ENCODE peak calls at places on chromosomes 6 and 20, in four cellular contexts. M is naive thymus-derived CD8-positive, alpha-beta T cell; A is AG10803; D is activated B cell treated with CpG ODN at 0.5 μM for 24 hours. O is an unnamed sample.

GRCh38 chr6:23445157-23445710 is 680.8 kb upstream of the NRSN1 start:
- DNase-seq in D (no peak), A (peak; percentile 37), M (no peak), O (peak; percentile 48)

GRCh38 chr6:125918681-125919566 is 37.6 kb upstream of the HINT3 start:
- DNase-seq in M (peak; percentile 32), A (peak; percentile 70), D (no peak), O (peak; percentile 90)

GRCh38 chr6:138692058-138692977 is 81.3 kb upstream of the CCDC28A start:
- DNase-seq in A (peak; percentile 53), D (peak; percentile 75), M (peak; percentile 50), O (peak; percentile 47)

GRCh38 chr6:38220069-38220723 is 400.7 kb downstream of the ZFAND3 start:
- DNase-seq in D (no peak), A (no peak), M (no peak), O (no peak)

GRCh38 chr6:112018619-112019416 is 35.1 kb upstream of the CCN6 start:
- DNase-seq in D (no peak), A (peak; percentile 46), M (no peak), O (peak; percentile 49)

GRCh38 chr20:63497946-63498935 is 642 bp downstream of the EEF1A2 start:
- DNase-seq in D (no peak), A (peak; percentile 30), M (no peak), O (no peak)

GRCh38 chr6:100035873-100036653 is 42.0 kb upstream of the MCHR2 start:
- DNase-seq in A (no peak), D (no peak), M (no peak), O (no peak)

GRCh38 chr6:3227363-3228045 is at the start of gene TUBB2B:
- DNase-seq in M (no peak), D (peak; percentile 27), A (no peak), O (no peak)

GRCh38 chr6:133407320-133408100 is 166.4 kb downstream of the EYA4 start:
- DNase-seq in D (no peak), A (no peak), M (no peak), O (no peak)

GRCh38 chr6:105077592-105078463 is 102.0 kb downstream of the POPDC3 start:
- DNase-seq in A (peak; percentile 54), M (no peak), D (no peak), O (peak; percentile 73)

GRCh38 chr6:2132416-2132815 is 113.0 kb downstream of the GMDS start:
- DNase-seq in D (no peak), A (no peak), M (no peak), O (peak; percentile 37)

GRCh38 chr6:135191508-135192255 is 10.6 kb downstream of the MYB start:
- DNase-seq in M (no peak), D (no peak), A (no peak), O (no peak)

GRCh38 chr6:110681543-110682459 is 133.5 kb downstream of the CDK19 start:
- DNase-seq in M (no peak), A (no peak), D (no peak), O (peak; percentile 37)

GRCh38 chr20:53622247-53623114 is 28.8 kb upstream of the ZNF217 start:
- DNase-seq in D (no peak), M (no peak), A (peak; percentile 22), O (no peak)

GRCh38 chr6:127266892-127267741 is 453 bp downstream of the RNF146 start:
- DNase-seq in M (peak; percentile 42), A (peak; percentile 49), D (peak; percentile 79), O (peak; percentile 46)

GRCh38 chr6:143408787-143409162 is 41.7 kb downstream of the ADAT2 start:
- DNase-seq in M (no peak), A (no peak), D (no peak), O (no peak)

GRCh38 chr6:105932440-105932839 is 153.7 kb upstream of the PRDM1 start:
- DNase-seq in A (peak; percentile 11), M (no peak), D (no peak), O (peak; percentile 32)

GRCh38 chr6:159042003-159042823 is 2.6 kb downstream of the TAGAP start:
- DNase-seq in A (peak; percentile 33), D (no peak), M (peak; percentile 72), O (peak; percentile 64)

GRCh38 chr20:11902264-11902663 is 15.4 kb upstream of the BTBD3 start:
- DNase-seq in A (peak; percentile 76), M (no peak), D (no peak), O (no peak)

GRCh38 chr6:30493643-30494250 is 4.4 kb downstream of the HLA-E start:
- DNase-seq in A (no peak), D (no peak), M (no peak), O (no peak)

GRCh38 chr20:7672551-7672950 is 267.7 kb downstream of the HAO1 start:
- DNase-seq in A (no peak), M (no peak), D (no peak), O (no peak)

GRCh38 chr6:11349880-11350279 is 117.4 kb upstream of the NEDD9 start:
- DNase-seq in A (no peak), M (no peak), D (no peak), O (no peak)

GRCh38 chr6:104958178-104958520 is 1.2 kb downstream of the LIN28B start:
- DNase-seq in M (no peak), D (no peak), A (no peak), O (no peak)

GRCh38 chr6:52572536-52572935 is 4.3 kb downstream of the TRAM2 start:
- DNase-seq in D (no peak), M (no peak), A (no peak), O (no peak)

GRCh38 chr20:50690979-50691584 is at the start of gene RIPOR3:
- DNase-seq in M (no peak), A (peak; percentile 24), D (no peak), O (no peak)

GRCh38 chr6:39143238-39143930 is 28.4 kb upstream of the SAYSD1 start:
- DNase-seq in A (no peak), D (no peak), M (no peak), O (peak; percentile 5)

GRCh38 chr6:53412316-53412715 is 63.6 kb upstream of the ELOVL5 start:
- DNase-seq in D (no peak), A (no peak), M (no peak), O (no peak)

GRCh38 chr6:33314943-33315752 is 1.3 kb upstream of the TAPBP start:
- DNase-seq in D (peak; percentile 40), M (peak; percentile 21), A (no peak), O (no peak)

GRCh38 chr20:4060054-4060795 is 44.9 kb upstream of the RNF24 start:
- DNase-seq in A (no peak), M (no peak), D (no peak), O (no peak)

GRCh38 chr6:163469459-163469858 is 54.9 kb downstream of the QKI start:
- DNase-seq in A (no peak), D (no peak), M (no peak), O (no peak)

GRCh38 chr6:72657798-72658197 is 35.9 kb downstream of the KCNQ5 start:
- DNase-seq in D (no peak), A (peak; percentile 62), M (no peak), O (peak; percentile 44)

GRCh38 chr6:33702345-33702977 is 9.0 kb downstream of the UQCC2 start:
- DNase-seq in D (no peak), M (no peak), A (peak; percentile 69), O (peak; percentile 64)

GRCh38 chr20:39623584-39624234 is 661.6 kb downstream of the DHX35 start:
- DNase-seq in A (peak; percentile 7), M (no peak), D (no peak), O (peak; percentile 2)

GRCh38 chr20:56607061-56607704 is 21.9 kb upstream of the TFAP2C start:
- DNase-seq in A (no peak), D (no peak), M (no peak), O (no peak)

GRCh38 chr6:22940571-22941290 is 371.4 kb downstream of the HDGFL1 start:
- DNase-seq in A (peak; percentile 77), M (no peak), D (no peak), O (peak; percentile 66)

GRCh38 chr20:61251529-61252393 is at the start of gene CDH4:
- DNase-seq in A (no peak), M (no peak), D (no peak), O (no peak)

O was measured in fibroblast of the aortic adventitia.